ENCODE peak calls at places on chromosomes 11 and 22, in six cellular contexts. T, N, V, I, M and Z are unnamed samples.

GRCh38 chr11:78313181-78313788 is 104.3 kb downstream of the GAB2 start:
- DNase-seq in N (peak; percentile 79), M (no peak), T (no peak), I (no peak), V (peak; percentile 29), Z (peak; percentile 67)

GRCh38 chr11:124746621-124747243 is 5.3 kb downstream of the VSIG2 start:
- DNase-seq in N (peak; percentile 81), I (peak; percentile 81), T (peak; percentile 96), M (peak; percentile 29), V (no peak), Z (peak; percentile 85)

GRCh38 chr11:59283825-59284772 is 71.4 kb upstream of the MPEG1 start:
- DNase-seq in M (peak; percentile 64), N (peak; percentile 60), I (no peak), T (no peak), V (peak; percentile 16), Z (peak; percentile 60)

GRCh38 chr11:19853016-19853415 is 140.4 kb downstream of the NAV2 start:
- DNase-seq in N (no peak), V (no peak), T (no peak), M (no peak), I (no peak), Z (no peak)

GRCh38 chr11:101582242-101583052 is 1.4 kb downstream of the TRPC6 start:
- DNase-seq in T (no peak), M (no peak), N (no peak), V (no peak), I (peak; percentile 49), Z (no peak)

GRCh38 chr11:44949160-44950035 is 1.3 kb downstream of the TP53I11 start:
- DNase-seq in M (peak; percentile 78), T (peak; percentile 75), I (peak; percentile 64), V (no peak), N (peak; percentile 64), Z (peak; percentile 49)

GRCh38 chr11:80724366-80724765 is 1283.5 kb upstream of the TENM4 start:
- DNase-seq in V (no peak), N (no peak), T (no peak), M (no peak), I (no peak), Z (no peak)

GRCh38 chr22:46731246-46732040 is 6.6 kb downstream of the CERK start:
- DNase-seq in M (no peak), T (peak; percentile 93), N (no peak), I (peak; percentile 76), V (no peak), Z (peak; percentile 48)

GRCh38 chr11:119589011-119589410 is 140.0 kb downstream of the NECTIN1 start:
- DNase-seq in M (no peak), I (no peak), T (no peak), N (no peak), V (no peak), Z (no peak)

GRCh38 chr11:127628463-127628785 is 627.9 kb upstream of the KIRREL3 start:
- DNase-seq in T (no peak), I (no peak), M (no peak), V (no peak), N (no peak), Z (no peak)

GRCh38 chr11:30342736-30343166 is 19.8 kb downstream of the ARL14EP start:
- DNase-seq in T (no peak), M (peak; percentile 62), N (no peak), V (no peak), I (no peak), Z (no peak)

GRCh38 chr11:91730071-91730470 is 494.5 kb upstream of the FAT3 start:
- DNase-seq in N (no peak), T (no peak), V (no peak), M (no peak), I (no peak), Z (no peak)

GRCh38 chr11:2553886-2554285 is 109.1 kb downstream of the KCNQ1 start:
- DNase-seq in M (no peak), V (no peak), T (peak; percentile 16), I (peak; percentile 30), N (no peak), Z (no peak)

GRCh38 chr11:33704240-33705002 is 3.8 kb upstream of the C11orf91 start:
- DNase-seq in T (no peak), N (no peak), M (no peak), V (no peak), I (no peak), Z (no peak)

GRCh38 chr11:34616830-34617504 is 3.9 kb upstream of the EHF start:
- DNase-seq in T (no peak), V (no peak), N (peak; percentile 49), M (no peak), I (no peak), Z (no peak)

GRCh38 chr11:22491826-22492225 is 133.8 kb downstream of the FANCF start:
- DNase-seq in N (no peak), M (no peak), V (peak; percentile 87), I (no peak), T (no peak), Z (peak; percentile 3)

GRCh38 chr22:31872209-31872608 is 72.1 kb upstream of the YWHAH start:
- DNase-seq in T (no peak), N (peak; percentile 41), M (peak; percentile 20), V (no peak), I (no peak), Z (peak; percentile 14)

GRCh38 chr22:19473578-19473977 is 5.4 kb downstream of the UFD1 start:
- DNase-seq in I (peak; percentile 89), M (no peak), T (no peak), N (no peak), V (no peak), Z (no peak)
- TF ChIP-seq CTCF in I (peak; percentile 20), M (no peak), T (no peak), N (no peak), V (peak; percentile 15), Z (peak; percentile 8)

GRCh38 chr22:36239401-36240171 is at the start of gene APOL2:
- DNase-seq in T (peak; percentile 89), I (peak; percentile 92), M (peak; percentile 88), N (peak; percentile 94), V (peak; percentile 88), Z (peak; percentile 98)

GRCh38 chr22:36238348-36239149 is 778 bp downstream of the APOL2 start:
- DNase-seq in N (peak; percentile 28), M (peak; percentile 16), T (no peak), V (no peak), I (no peak), Z (no peak)

GRCh38 chr22:36236338-36237319 is 2.7 kb downstream of the APOL2 start:
- DNase-seq in T (no peak), M (no peak), V (no peak), I (no peak), N (no peak), Z (no peak)

GRCh38 chr22:36239150-36239400 is 252 bp downstream of the APOL2 start:
- DNase-seq in M (no peak), N (no peak), V (no peak), I (no peak), T (no peak), Z (no peak)

GRCh38 chr22:36237462-36238347 is 1.6 kb downstream of the APOL2 start:
- DNase-seq in I (no peak), M (no peak), T (no peak), N (peak; percentile 25), V (no peak), Z (peak; percentile 53)
- H3K4me3 ChIP-seq in I (peak overlapping the region; percentile 75), M (peak overlapping the region; percentile 90), T (peak overlapping the region; percentile 65), N (no peak overlapping the region), V (peak overlapping the region; percentile 61), Z (peak overlapping the region; percentile 84)

GRCh38 chr11:75547177-75547576 is 14.9 kb upstream of the SERPINH1 start:
- DNase-seq in N (no peak), M (no peak), I (no peak), T (no peak), V (no peak), Z (no peak)

GRCh38 chr11:75543808-75544207 is 18.1 kb upstream of the GDPD5 start:
- DNase-seq in I (no peak), N (no peak), V (no peak), M (no peak), T (no peak), Z (no peak)

GRCh38 chr11:75549370-75549958 is 12.6 kb upstream of the SERPINH1 start:
- DNase-seq in I (no peak), T (no peak), V (no peak), M (no peak), N (no peak), Z (no peak)

GRCh38 chr11:75548571-75549272 is 13.3 kb upstream of the SERPINH1 start:
- DNase-seq in M (no peak), V (no peak), T (no peak), N (no peak), I (no peak), Z (no peak)

DNA sequence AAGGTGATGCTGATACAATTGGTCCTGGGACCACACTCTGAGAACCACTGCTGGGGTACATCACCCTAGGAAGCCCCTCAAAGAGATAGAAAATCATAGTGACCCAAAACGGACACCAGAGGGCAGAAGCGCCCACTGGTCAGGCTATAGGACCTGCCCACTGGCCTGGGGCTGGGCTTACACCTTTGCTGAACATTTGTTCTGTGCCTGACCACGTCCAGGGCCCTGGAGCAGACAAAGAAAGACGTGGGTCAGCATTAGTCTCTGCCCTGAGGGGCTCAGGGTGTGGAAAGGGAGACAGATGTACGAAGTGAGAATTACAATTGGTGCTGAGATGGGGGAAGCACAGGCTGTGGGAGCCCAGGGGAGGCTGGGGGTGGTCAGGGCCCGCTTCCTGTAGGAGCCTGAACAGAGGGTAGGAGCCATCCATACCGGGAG is 14.4 kb upstream of the SERPINH1 start:
- DNase-seq in N (peak; percentile 82), T (no peak), M (peak; percentile 62), V (no peak), I (peak; percentile 76), Z (peak; percentile 76)
- TF ChIP-seq CTCF in N (peak; percentile 85), T (peak; percentile 59), M (peak; percentile 78), V (peak; percentile 81), I (peak; percentile 86), Z (peak; percentile 83)

GRCh38 chr11:1281974-1282365 is 27.5 kb downstream of the TOLLIP start:
- DNase-seq in V (no peak), I (peak; percentile 46), N (no peak), M (no peak), T (no peak), Z (no peak)
- H3K4me3 ChIP-seq in V (no peak overlapping the region), I (no peak overlapping the region), N (no peak overlapping the region), M (no peak overlapping the region), T (no peak overlapping the region), Z (no peak overlapping the region)

DNA sequence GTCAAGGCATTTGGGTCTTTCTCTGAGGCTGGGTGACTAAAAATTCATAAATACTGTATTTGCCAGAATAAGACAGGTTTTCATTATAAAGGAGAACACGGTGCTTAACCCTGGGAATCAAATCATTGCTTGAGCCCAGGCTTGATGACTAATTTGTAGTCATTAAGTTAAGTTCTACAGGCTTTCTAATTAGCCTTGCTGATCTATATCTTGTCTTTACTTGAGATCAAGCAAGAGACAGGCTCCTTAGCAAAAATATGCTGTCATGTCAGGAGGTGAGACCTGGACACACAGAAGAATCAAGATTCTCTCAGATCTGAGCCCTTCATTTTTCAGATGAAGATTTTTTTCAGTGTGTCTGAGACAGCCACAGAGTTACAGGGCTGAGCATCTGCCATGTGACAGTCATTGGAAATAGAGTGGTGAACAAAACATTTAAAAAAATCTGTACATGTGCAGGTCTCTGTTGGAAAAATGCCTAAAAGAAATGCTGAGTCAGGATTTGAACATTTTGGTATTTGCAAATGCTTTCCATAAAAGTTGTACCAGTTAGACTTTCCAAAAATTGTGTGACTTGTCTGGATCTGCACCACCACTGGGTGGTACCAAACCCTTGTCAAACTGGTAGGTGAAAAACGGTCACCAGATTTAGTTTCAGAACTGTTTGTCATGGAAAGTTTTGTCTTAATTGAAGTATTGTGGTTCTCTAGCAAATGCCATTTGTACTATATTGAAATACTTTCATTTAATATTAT is 14.7 kb downstream of the ACAT1 start:
- DNase-seq in T (no peak), I (no peak), M (peak; percentile 29), V (no peak), N (peak; percentile 46), Z (peak; percentile 31)
- TF ChIP-seq CTCF in T (no peak), I (no peak), M (peak; percentile 11), V (peak; percentile 20), N (peak; percentile 25), Z (peak; percentile 34)

GRCh38 chr11:129959687-129960086 is 42.9 kb downstream of the PRDM10 start:
- DNase-seq in T (no peak), I (no peak), N (no peak), V (no peak), M (no peak), Z (no peak)
- H3K4me3 ChIP-seq in T (no peak overlapping the region), I (no peak overlapping the region), N (no peak overlapping the region), V (no peak overlapping the region), M (no peak overlapping the region), Z (no peak overlapping the region)